ENCODE peak calls at places on chromosome 5, in four cellular contexts. J is mammary epithelial cell, B is cardiac muscle cell, G is psoas muscle. E is an unnamed sample.

GRCh38 chr5:76790632-76791290 is 28.1 kb upstream of the F2RL1 start:
- DNase-seq in J (peak), G (no peak), B (no peak), E (no peak)

GRCh38 chr5:161311965-161312364 is 234.6 kb downstream of the GABRB2 start:
- DNase-seq in B (no peak), G (no peak), J (no peak), E (no peak)

GRCh38 chr5:172637122-172637580 is 3.9 kb upstream of the NEURL1B start:
- DNase-seq in B (no peak), J (peak), G (no peak), E (peak)

GRCh38 chr5:179246227-179246626 is 99.0 kb downstream of the ADAMTS2 start:
- DNase-seq in B (no peak), G (no peak), J (no peak), E (no peak)

GRCh38 chr5:5025774-5026406 is 114.2 kb upstream of the ADAMTS16 start:
- DNase-seq in J (no peak), B (no peak), G (no peak), E (no peak)

GRCh38 chr5:146704949-146705665 is 173.4 kb downstream of the PPP2R2B start:
- DNase-seq in G (no peak), B (no peak), J (peak), E (no peak)

GRCh38 chr5:40073927-40074326 is 605.8 kb upstream of the PTGER4 start:
- DNase-seq in G (no peak), B (no peak), J (no peak), E (no peak)

GRCh38 chr5:102863058-102863457 is 108.0 kb downstream of the PAM start:
- DNase-seq in G (no peak), B (no peak), J (no peak), E (no peak)

GRCh38 chr5:170132642-170133448 is 27.1 kb downstream of the FOXI1 start:
- DNase-seq in B (no peak), J (peak), G (no peak), E (peak)

GRCh38 chr5:55903121-55903701 is 52.1 kb downstream of the IL31RA start:
- DNase-seq in G (no peak), J (peak), B (no peak), E (no peak)

DNA sequence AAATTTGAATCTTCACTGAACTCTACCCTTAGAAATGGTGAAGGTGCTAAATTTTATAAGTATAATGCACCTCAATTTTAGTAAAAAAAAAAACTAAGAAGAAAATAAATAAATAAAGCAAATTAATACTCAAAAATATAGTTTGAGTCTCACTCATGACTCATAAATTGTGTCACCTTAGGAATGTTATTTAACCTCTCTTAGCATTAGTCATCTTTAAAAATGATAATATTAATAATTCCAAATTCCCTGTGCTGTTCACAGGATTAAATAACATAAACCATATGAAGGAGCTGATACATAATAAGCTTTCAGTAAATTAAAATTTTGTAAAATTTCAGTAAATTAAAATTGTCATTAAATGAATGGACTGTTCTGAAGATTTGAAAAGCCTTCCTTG is 339.8 kb upstream of the RGMB start:
- DNase-seq in J (peak), B (no peak), G (no peak), E (no peak)
- H3K27ac ChIP-seq in J (no peak), B (no peak), G (no peak), E (no peak)

GRCh38 chr5:56951131-56951945 is 585 bp downstream of the MIER3 start:
- DNase-seq in J (peak), B (peak), G (peak), E (peak)
- TF ChIP-seq CTCF in J (no peak), B (no peak), G (no peak), E (no peak)

GRCh38 chr5:157059093-157059539 is at the start of gene HAVCR1:
- DNase-seq in J (no peak), B (no peak), G (no peak), E (no peak)
- H3K4me3 ChIP-seq in J (no peak), B (no peak), G (no peak), E (no peak)

GRCh38 chr5:96922452-96923244 is 13.2 kb upstream of the LNPEP start:
- DNase-seq in B (no peak), G (no peak), J (no peak), E (no peak)

GRCh38 chr5:96924016-96924443 is 11.8 kb upstream of the LNPEP start:
- DNase-seq in J (peak), B (peak), G (no peak), E (no peak)

GRCh38 chr5:96928931-96929708 is 6.8 kb upstream of the LNPEP start:
- DNase-seq in B (no peak), J (no peak), G (no peak), E (no peak)

GRCh38 chr5:96927008-96927407 is 8.9 kb upstream of the LNPEP start:
- DNase-seq in G (no peak), B (no peak), J (no peak), E (no peak)

GRCh38 chr5:96926275-96926674 is 9.6 kb upstream of the LNPEP start:
- DNase-seq in G (no peak), J (no peak), B (no peak), E (no peak)
- H3K27ac ChIP-seq in G (no peak), J (no peak), B (no peak), E (no peak)

GRCh38 chr5:38376404-38376803 is 118.0 kb downstream of the EGFLAM start:
- DNase-seq in B (no peak), G (no peak), J (no peak), E (no peak)

GRCh38 chr5:38379360-38379827 is 121.0 kb downstream of the EGFLAM start:
- DNase-seq in B (peak), J (no peak), G (no peak), E (no peak)

GRCh38 chr5:38380522-38380921 is 122.2 kb downstream of the EGFLAM start:
- DNase-seq in J (no peak), B (no peak), G (no peak), E (no peak)

GRCh38 chr5:38381361-38381760 is 123.0 kb downstream of the EGFLAM start:
- DNase-seq in B (no peak), J (no peak), G (no peak), E (no peak)

GRCh38 chr5:38378579-38378978 is 120.2 kb downstream of the EGFLAM start:
- DNase-seq in B (no peak), J (no peak), G (no peak), E (no peak)
- TF ChIP-seq CTCF in B (no peak), J (no peak), G (no peak), E (no peak)

E was measured in coronary artery.